ENCODE peak calls at places on chromosome 14, in six cellular contexts. J is GM23338, Z is neural progenitor cell, I is A549, L is esophagus muscularis mucosa, N is tibial nerve. T is an unnamed sample.

GRCh38 chr14:35215110-35215872 is 76.9 kb upstream of the PSMA6 start:
- DNase-seq in J (peak), Z (peak), I (peak), L (no peak), N (peak), T (no peak)

GRCh38 chr14:29536886-29537511 is 390.6 kb downstream of the PRKD1 start:
- DNase-seq in J (no peak), Z (no peak), I (no peak), L (no peak), N (no peak), T (no peak)

GRCh38 chr14:61421212-61421923 is 100.0 kb downstream of the PRKCH start:
- DNase-seq in J (no peak), Z (no peak), I (no peak), L (no peak), N (no peak), T (no peak)

GRCh38 chr14:61420326-61420725 is 98.9 kb downstream of the PRKCH start:
- DNase-seq in J (no peak), Z (no peak), I (no peak), L (peak), N (no peak), T (no peak)

GRCh38 chr14:36556811-36557433 is 25.5 kb downstream of the NKX2-8 start:
- DNase-seq in J (peak), Z (peak), I (peak), L (no peak), N (peak), T (no peak)

GRCh38 chr14:50085570-50086315 is 30.6 kb downstream of the VCPKMT start:
- DNase-seq in J (no peak), Z (no peak), I (no peak), L (no peak), N (no peak), T (no peak)

GRCh38 chr14:22047105-22047504 is 373.5 kb upstream of the OR4E1 start:
- DNase-seq in J (peak), Z (peak), I (no peak), L (no peak), N (no peak), T (no peak)

GRCh38 chr14:102498005-102498677 is 11.4 kb downstream of the ANKRD9 start:
- DNase-seq in J (peak), Z (peak), I (no peak), L (no peak), N (no peak), T (no peak)

GRCh38 chr14:21098134-21098891 is at the start of gene ZNF219:
- DNase-seq in J (peak), Z (peak), I (peak), L (no peak), N (peak), T (no peak)

GRCh38 chr14:24353551-24354529 is 14.0 kb upstream of the RIPK3 start:
- DNase-seq in J (no peak), Z (no peak), I (no peak), L (no peak), N (no peak), T (no peak)

GRCh38 chr14:34833545-34834523 is 41.3 kb downstream of the BAZ1A start:
- DNase-seq in J (no peak), Z (no peak), I (no peak), L (no peak), N (no peak), T (no peak)

GRCh38 chr14:32607399-32607798 is 278.3 kb downstream of the AKAP6 start:
- DNase-seq in J (no peak), Z (no peak), I (no peak), L (no peak), N (no peak), T (no peak)

GRCh38 chr14:52840916-52841315 is 49.5 kb upstream of the GNPNAT1 start:
- DNase-seq in J (no peak), Z (no peak), I (peak), L (no peak), N (peak), T (no peak)
- H3K27ac ChIP-seq in J (no peak), Z (no peak), I (peak), L (peak), N (no peak), T (no peak)

GRCh38 chr14:78701246-78701645 is 531.1 kb downstream of the NRXN3 start:
- DNase-seq in J (no peak), Z (no peak), I (no peak), L (no peak), N (no peak), T (no peak)

GRCh38 chr14:78698991-78699390 is 528.8 kb downstream of the NRXN3 start:
- DNase-seq in J (no peak), Z (no peak), I (no peak), L (no peak), N (no peak), T (no peak)

GRCh38 chr14:78700236-78700635 is 530.1 kb downstream of the NRXN3 start:
- DNase-seq in J (no peak), Z (no peak), I (no peak), L (no peak), N (no peak), T (no peak)

GRCh38 chr14:78697341-78697740 is 527.2 kb downstream of the NRXN3 start:
- DNase-seq in J (peak), Z (peak), I (peak), L (no peak), N (no peak), T (no peak)
- H3K27ac ChIP-seq in J (no peak), Z (no peak), I (no peak), L (no peak), N (no peak), T (no peak)

DNA sequence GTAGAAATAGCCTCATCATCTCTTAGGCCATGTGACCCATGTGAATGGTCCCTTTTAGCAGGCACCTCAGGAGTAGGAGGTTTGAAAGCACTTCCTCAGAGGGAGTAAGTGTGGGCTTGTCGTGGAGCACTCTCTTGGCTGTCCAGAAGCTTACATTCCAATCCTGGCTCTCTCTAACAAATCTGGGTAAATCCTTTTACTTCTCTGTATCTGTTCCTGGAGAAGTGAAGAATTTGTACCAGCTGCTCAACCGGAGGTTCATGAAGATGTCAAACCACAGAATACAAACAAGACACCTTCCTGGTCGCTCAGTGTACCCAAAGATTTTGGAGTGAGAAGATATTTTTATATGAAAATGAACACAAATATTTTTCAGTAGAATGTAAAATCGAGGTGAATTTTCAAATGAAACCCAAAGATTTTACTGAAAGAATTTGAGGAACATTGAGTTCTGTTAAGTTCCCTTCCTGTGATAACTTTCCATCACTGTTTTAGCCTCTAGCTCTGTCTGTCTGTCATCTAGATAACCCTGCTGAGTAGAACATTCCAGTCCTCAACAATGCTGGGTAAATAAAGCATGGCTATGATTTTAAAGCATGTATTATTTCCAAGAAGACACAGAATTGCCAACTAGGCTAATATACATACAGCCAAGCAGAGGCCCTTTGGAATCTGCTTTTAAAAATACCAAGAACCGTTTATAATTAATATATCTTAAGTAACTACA is 263.9 kb upstream of the RGS6 start:
- DNase-seq in J (no peak), Z (no peak), I (no peak), L (no peak), N (no peak), T (no peak)
- H3K27ac ChIP-seq in J (no peak), Z (no peak), I (no peak), L (no peak), N (no peak), T (no peak)

GRCh38 chr14:77037338-77037782 is 8.9 kb upstream of the IRF2BPL start:
- DNase-seq in J (no peak), Z (no peak), I (no peak), L (no peak), N (no peak), T (no peak)

GRCh38 chr14:77033622-77034521 is 5.4 kb upstream of the IRF2BPL start:
- DNase-seq in J (peak), Z (peak), I (peak), L (no peak), N (peak), T (peak)

GRCh38 chr14:77032854-77033621 is 4.5 kb upstream of the IRF2BPL start:
- DNase-seq in J (peak), Z (peak), I (peak), L (peak), N (peak), T (peak)

GRCh38 chr14:77036484-77037337 is 8.2 kb upstream of the IRF2BPL start:
- DNase-seq in J (no peak), Z (no peak), I (no peak), L (no peak), N (no peak), T (no peak)

GRCh38 chr14:77035267-77035666 is 6.8 kb upstream of the IRF2BPL start:
- DNase-seq in J (no peak), Z (no peak), I (no peak), L (no peak), N (no peak), T (no peak)
- H3K27ac ChIP-seq in J (no peak), Z (no peak), I (peak), L (peak), N (no peak), T (no peak)

DNA sequence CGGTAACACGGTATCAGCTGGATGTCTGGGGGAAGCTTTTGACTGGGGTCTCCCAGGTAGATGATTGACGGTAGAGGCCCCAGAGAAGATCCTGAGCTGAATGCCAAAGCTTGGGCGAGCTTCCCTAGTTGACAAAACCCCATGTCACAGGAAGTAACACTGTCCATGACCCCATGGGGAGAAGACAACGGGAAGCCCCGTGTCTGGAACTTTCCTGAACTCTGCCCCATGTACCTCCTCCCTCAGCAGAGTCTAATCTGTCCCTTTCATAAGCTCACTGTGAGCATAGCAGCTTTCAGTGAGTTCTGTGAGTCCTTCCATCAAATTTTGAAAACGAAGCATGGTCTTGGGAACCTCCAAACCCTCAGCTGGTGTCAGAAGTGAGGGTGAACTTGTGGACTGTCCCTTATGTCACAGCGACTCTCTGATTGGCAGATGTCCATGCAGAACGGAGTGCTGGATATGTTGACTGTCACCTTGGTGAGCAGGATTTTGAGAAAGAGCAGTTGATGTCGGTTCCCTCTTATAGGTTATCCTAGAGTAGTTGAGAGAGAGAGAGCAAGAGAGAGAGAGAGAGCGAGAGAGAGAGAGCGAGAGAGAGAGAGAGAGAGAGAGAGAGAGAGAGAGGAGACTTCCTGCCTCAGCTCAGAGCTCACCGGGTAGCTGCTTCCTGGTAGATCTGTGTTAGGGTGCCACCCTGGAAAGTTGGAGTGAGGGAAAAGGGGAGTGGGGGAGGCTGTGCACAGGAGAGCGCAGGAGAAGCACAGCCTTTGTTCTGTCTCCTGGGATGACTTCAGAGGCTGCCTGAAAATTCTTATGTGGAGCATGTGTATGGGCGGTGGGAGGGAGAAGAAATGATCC is 29.9 kb upstream of the BEGAIN start:
- DNase-seq in J (no peak), Z (no peak), I (no peak), L (no peak), N (no peak), T (no peak)
- H3K27ac ChIP-seq in J (no peak), Z (no peak), I (no peak), L (no peak), N (no peak), T (no peak)

GRCh38 chr14:95327558-95328374 is 8.1 kb upstream of the CLMN start:
- DNase-seq in J (no peak), Z (no peak), I (no peak), L (no peak), N (no peak), T (no peak)

GRCh38 chr14:95323917-95324316 is 4.2 kb upstream of the CLMN start:
- DNase-seq in J (no peak), Z (no peak), I (no peak), L (no peak), N (no peak), T (no peak)

GRCh38 chr14:95329941-95330340 is 10.2 kb upstream of the CLMN start:
- DNase-seq in J (no peak), Z (no peak), I (no peak), L (no peak), N (no peak), T (no peak)

GRCh38 chr14:95328876-95329503 is 9.3 kb upstream of the CLMN start:
- DNase-seq in J (no peak), Z (no peak), I (no peak), L (no peak), N (no peak), T (no peak)

DNA sequence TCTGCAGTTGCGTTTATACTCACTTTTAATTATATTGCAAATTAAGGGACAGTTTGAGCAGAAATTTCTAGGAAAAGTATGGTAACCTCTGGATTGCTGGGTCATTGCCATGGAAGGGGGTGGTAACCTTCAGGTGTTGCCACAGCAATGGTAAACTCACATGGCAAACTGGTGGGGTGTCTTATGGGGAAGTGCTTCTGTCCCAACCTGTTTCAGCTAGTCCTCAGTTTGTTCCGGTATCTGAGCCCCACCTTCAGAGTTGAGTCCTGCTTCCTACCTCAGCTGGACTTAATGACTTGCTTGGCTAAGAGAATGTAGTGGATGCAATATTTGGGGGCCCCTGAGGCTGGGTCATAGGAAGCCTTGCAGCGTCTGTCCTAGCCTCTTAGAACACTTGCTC is 7.3 kb upstream of the CLMN start:
- DNase-seq in J (no peak), Z (no peak), I (no peak), L (no peak), N (no peak), T (no peak)
- H3K27ac ChIP-seq in J (no peak), Z (no peak), I (no peak), L (no peak), N (no peak), T (no peak)

GRCh38 chr14:105347587-105347968 is 33.0 kb downstream of the PACS2 start:
- DNase-seq in J (no peak), Z (no peak), I (no peak), L (no peak), N (no peak), T (no peak)
- H3K27ac ChIP-seq in J (no peak), Z (no peak), I (no peak), L (no peak), N (no peak), T (no peak)

GRCh38 chr14:56855891-56856461 is 45.7 kb upstream of the OTX2 start:
- DNase-seq in J (peak), Z (peak), I (no peak), L (no peak), N (no peak), T (no peak)
- H3K27ac ChIP-seq in J (no peak), Z (peak), I (no peak), L (no peak), N (no peak), T (no peak)

DNA sequence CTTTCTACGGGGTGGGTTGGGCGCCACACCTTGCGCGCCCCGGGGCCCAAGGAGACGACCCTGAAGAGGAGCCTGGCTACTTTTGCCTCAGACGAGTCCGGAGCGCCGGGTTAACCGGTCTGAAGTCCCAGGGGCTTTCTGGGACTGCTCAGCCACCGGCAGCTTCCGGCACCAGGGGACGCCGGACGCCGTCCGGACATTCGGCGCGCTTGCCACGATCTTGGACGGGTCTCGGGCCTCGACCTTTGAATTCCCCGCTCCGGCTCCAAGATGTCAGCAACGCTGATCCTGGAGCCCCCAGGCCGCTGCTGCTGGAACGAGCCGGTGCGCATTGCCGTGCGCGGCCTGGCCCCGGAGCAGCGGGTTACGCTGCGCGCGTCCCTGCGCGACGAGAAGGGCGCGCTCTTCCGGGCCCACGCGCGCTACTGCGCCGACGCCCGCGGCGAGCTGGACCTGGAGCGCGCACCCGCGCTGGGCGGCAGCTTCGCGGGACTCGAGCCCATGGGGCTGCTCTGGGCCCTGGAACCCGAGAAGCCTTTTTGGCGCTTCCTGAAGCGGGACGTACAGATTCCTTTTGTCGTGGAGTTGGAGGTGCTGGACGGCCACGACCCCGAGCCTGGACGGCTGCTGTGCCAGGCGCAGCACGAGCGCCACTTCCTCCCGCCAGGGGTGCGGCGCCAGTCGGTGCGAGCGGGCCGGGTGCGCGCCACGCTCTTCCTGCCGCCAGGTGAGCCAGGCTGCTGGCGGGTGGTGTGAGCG is at the start of gene ACOT4:
- DNase-seq in J (peak), Z (peak), I (peak), L (no peak), N (no peak), T (peak)
- H3K27ac ChIP-seq in J (no peak), Z (no peak), I (peak), L (no peak), N (no peak), T (no peak)

DNA sequence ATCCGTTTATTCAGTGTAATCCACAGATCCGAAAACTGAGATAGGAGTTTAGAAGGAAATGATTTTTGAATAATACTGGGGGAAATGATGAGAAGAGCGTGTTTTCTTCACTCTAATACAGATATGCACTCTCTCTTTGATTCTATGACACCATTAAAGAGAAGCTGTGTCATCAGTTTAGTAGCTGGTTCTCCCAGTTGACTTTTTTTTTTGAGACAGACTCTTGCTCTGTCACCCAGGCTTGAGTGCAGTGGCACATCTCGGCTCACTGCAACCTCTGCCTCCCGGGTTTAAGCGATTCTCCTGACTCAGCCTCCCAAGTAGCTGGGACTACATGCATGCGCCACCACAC is 48.4 kb upstream of the EML1 start:
- DNase-seq in J (no peak), Z (no peak), I (no peak), L (no peak), N (no peak), T (no peak)
- H3K27ac ChIP-seq in J (peak), Z (no peak), I (no peak), L (peak), N (no peak), T (no peak)

T was measured in CD4-positive, alpha-beta T cell.